ENCODE peak calls at places on chromosomes 13 and 19, in six cellular contexts. R is A549, N is heart left ventricle, S is GM12878, Z is AG04449, G is psoas muscle. U is an unnamed sample.
A peak's percentile ranks its signal among the peaks of the same experiment; 100 is the strongest.

GRCh38 chr19:2540646-2541454 is 64.9 kb downstream of the GADD45B start:
- DNase-seq in R (peak; percentile 87), N (peak; percentile 95), S (no peak), Z (peak; percentile 92), G (peak; percentile 95), U (peak; percentile 92)

GRCh38 chr19:3833578-3834348 is 35.1 kb downstream of the ZFR2 start:
- DNase-seq in R (no peak), N (no peak), S (no peak), Z (no peak), G (no peak), U (no peak)

GRCh38 chr19:36032251-36033104 is at the start of gene CLIP3:
- DNase-seq in R (no peak), N (peak; percentile 74), S (no peak), Z (no peak), G (peak; percentile 80), U (no peak)

GRCh38 chr13:83220241-83220640 is 662.0 kb downstream of the SLITRK1 start:
- DNase-seq in R (no peak), N (no peak), S (no peak), Z (no peak), G (no peak), U (no peak)

GRCh38 chr13:19967619-19968018 is 9.1 kb downstream of the ZMYM2 start:
- DNase-seq in R (no peak), N (no peak), S (no peak), Z (no peak), G (no peak), U (no peak)

GRCh38 chr19:51345076-51345620 is 3.2 kb upstream of the VSIG10L start:
- DNase-seq in R (no peak), N (no peak), S (no peak), Z (no peak), G (peak; percentile 9), U (no peak)

GRCh38 chr13:22336460-22336859 is 665.6 kb downstream of the FGF9 start:
- DNase-seq in R (no peak), N (no peak), S (no peak), Z (no peak), G (no peak), U (no peak)

GRCh38 chr13:24341439-24341838 is 32.1 kb downstream of the C1QTNF9 start:
- DNase-seq in R (no peak), N (no peak), S (no peak), Z (no peak), G (no peak), U (no peak)

GRCh38 chr19:46299695-46300094 is 2.9 kb downstream of the HIF3A start:
- DNase-seq in R (no peak), N (no peak), S (no peak), Z (no peak), G (peak; percentile 8), U (no peak)

GRCh38 chr13:29452773-29453574 is 142.5 kb downstream of the SLC7A1 start:
- DNase-seq in R (no peak), N (no peak), S (no peak), Z (no peak), G (no peak), U (no peak)

GRCh38 chr19:48476176-48476575 is 7.0 kb downstream of the CYTH2 start:
- DNase-seq in R (no peak), N (no peak), S (no peak), Z (no peak), G (no peak), U (no peak)

GRCh38 chr19:32041681-32042292 is 303.6 kb upstream of the ZNF507 start:
- DNase-seq in R (peak; percentile 29), N (peak; percentile 47), S (no peak), Z (no peak), G (no peak), U (no peak)

GRCh38 chr19:50851620-50852019 is 3.1 kb upstream of the KLK3 start:
- DNase-seq in R (no peak), N (no peak), S (no peak), Z (no peak), G (no peak), U (no peak)

GRCh38 chr19:55247621-55248099 is 11.2 kb downstream of the PPP6R1 start:
- DNase-seq in R (peak; percentile 43), N (peak; percentile 57), S (no peak), Z (no peak), G (peak; percentile 52), U (peak; percentile 42)

GRCh38 chr19:17943284-17944221 is 10.7 kb downstream of the CCDC124 start:
- DNase-seq in R (no peak), N (no peak), S (no peak), Z (no peak), G (no peak), U (no peak)

GRCh38 chr13:26965976-26966375 is 205.4 kb upstream of the GPR12 start:
- DNase-seq in R (no peak), N (peak; percentile 83), S (no peak), Z (no peak), G (peak; percentile 69), U (no peak)

GRCh38 chr19:40300668-40301067 is 15.5 kb upstream of the AKT2 start:
- DNase-seq in R (no peak), N (no peak), S (no peak), Z (no peak), G (no peak), U (no peak)

GRCh38 chr13:30341815-30342570 is 34.6 kb upstream of the KATNAL1 start:
- DNase-seq in R (no peak), N (peak; percentile 93), S (no peak), Z (peak; percentile 72), G (peak; percentile 90), U (peak; percentile 37)

GRCh38 chr19:28482221-28482620 is 730.7 kb downstream of the UQCRFS1 start:
- DNase-seq in R (no peak), N (no peak), S (no peak), Z (no peak), G (no peak), U (no peak)

GRCh38 chr13:84362777-84363176 is 480.5 kb upstream of the SLITRK1 start:
- DNase-seq in R (no peak), N (no peak), S (no peak), Z (no peak), G (no peak), U (no peak)

GRCh38 chr13:106100261-106100919 is 435.1 kb downstream of the EFNB2 start:
- DNase-seq in R (peak; percentile 48), N (peak; percentile 40), S (no peak), Z (no peak), G (no peak), U (no peak)

GRCh38 chr19:14843169-14843568 is 5.6 kb downstream of the OR7A10 start:
- DNase-seq in R (no peak), N (no peak), S (no peak), Z (no peak), G (no peak), U (no peak)

GRCh38 chr19:4914736-4915501 is 5.6 kb downstream of the UHRF1 start:
- DNase-seq in R (peak; percentile 77), N (no peak), S (no peak), Z (no peak), G (no peak), U (no peak)

GRCh38 chr13:78192721-78193120 is 274.1 kb upstream of the EDNRB start:
- DNase-seq in R (no peak), N (no peak), S (no peak), Z (peak; percentile 33), G (no peak), U (no peak)

GRCh38 chr13:113589251-113589960 is 4.9 kb downstream of the TFDP1 start:
- DNase-seq in R (no peak), N (peak; percentile 78), S (no peak), Z (no peak), G (peak; percentile 31), U (no peak)

DNA sequence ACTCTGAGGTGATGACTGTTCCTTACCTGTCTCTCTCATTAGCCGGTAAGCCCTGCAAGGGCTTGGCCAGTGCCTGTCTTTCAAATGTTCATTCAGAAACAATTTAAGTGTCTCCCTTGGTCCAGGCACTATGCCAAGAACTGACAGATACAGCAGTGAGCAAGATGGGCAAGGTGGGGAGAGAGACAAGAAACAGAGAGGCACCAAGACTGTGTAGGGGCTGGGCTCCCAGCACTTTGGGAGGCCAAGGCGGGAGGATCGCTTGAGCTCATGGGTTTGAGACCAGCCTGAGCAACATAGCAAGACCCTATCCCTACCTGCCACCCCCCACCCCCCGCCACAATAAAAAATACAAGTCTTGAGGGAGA is 1.3 kb upstream of the CCNE1 start:
- DNase-seq in R (no peak), N (peak; percentile 36), S (no peak), Z (no peak), G (no peak), U (no peak)
- H3K4me3 ChIP-seq in R (peak overlapping the region; percentile 96), N (no peak overlapping the region), S (peak overlapping the region; percentile 99), Z (no peak overlapping the region), G (no peak overlapping the region), U (no peak overlapping the region)

GRCh38 chr13:33372251-33372919 is 86.8 kb upstream of the STARD13 start:
- DNase-seq in R (no peak), N (no peak), S (no peak), Z (no peak), G (no peak), U (no peak)

GRCh38 chr13:33376212-33376611 is 90.7 kb upstream of the STARD13 start:
- DNase-seq in R (no peak), N (no peak), S (no peak), Z (no peak), G (no peak), U (no peak)

GRCh38 chr13:33375421-33375820 is 89.9 kb upstream of the STARD13 start:
- DNase-seq in R (no peak), N (no peak), S (no peak), Z (no peak), G (no peak), U (no peak)

GRCh38 chr13:33377825-33378224 is 92.3 kb upstream of the STARD13 start:
- DNase-seq in R (no peak), N (no peak), S (no peak), Z (no peak), G (no peak), U (no peak)

GRCh38 chr13:33373624-33374023 is 88.1 kb upstream of the STARD13 start:
- DNase-seq in R (no peak), N (no peak), S (no peak), Z (no peak), G (no peak), U (no peak)
- TF ChIP-seq CTCF in R (no peak), N (no peak), S (no peak), Z (no peak), G (no peak), U (no peak)

GRCh38 chr19:44752816-44753618 is 4.5 kb downstream of the BCL3 start:
- DNase-seq in R (peak; percentile 93), N (peak; percentile 97), S (peak; percentile 94), Z (peak; percentile 89), G (peak; percentile 95), U (peak; percentile 92)
- H3K4me3 ChIP-seq in R (peak overlapping the region; percentile 95), N (peak overlapping the region; percentile 44), S (peak overlapping the region; percentile 98), Z (peak overlapping the region; percentile 53), G (peak overlapping the region; percentile 97), U (peak overlapping the region; percentile 16)

DNA sequence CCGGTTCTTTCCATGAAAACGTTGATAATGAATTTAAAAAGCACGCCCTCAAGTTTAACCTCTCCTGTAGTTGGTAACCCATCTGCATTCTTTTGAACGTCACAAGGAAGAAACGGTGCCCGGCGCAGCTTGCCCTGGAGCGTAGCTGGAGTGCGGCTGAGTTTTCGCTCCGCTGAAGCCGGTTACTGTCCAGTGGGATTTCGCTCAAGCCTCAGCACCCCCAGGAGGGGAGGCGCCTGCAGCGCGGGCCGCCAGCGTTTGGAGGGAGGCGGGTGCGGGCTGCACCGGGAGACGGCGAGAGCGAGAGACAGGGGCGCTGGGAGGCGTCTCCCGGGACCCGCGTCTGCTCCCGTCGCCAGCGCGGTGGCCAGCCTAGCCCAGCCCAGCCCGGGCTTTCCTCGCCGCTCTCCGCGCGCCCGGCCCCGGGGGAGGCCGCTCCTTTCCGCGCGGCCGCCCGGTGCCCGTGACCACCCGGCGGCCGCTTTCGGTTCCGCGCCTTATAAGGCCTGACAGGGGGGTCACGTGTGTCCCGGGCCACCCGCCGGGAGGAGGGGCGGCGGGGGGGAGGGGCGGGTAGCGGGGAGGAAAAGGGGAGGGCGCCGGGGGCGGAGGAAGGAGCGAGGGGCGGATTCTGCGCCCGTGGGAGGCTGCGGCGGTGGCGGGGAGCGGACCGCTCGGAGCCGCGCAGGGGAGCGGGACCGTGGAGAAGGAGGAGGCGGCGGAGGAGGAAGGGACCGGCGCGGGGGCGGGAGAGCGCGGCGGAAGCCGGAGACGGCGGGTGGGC is 8.3 kb upstream of the DGKH start:
- DNase-seq in R (peak; percentile 67), N (peak; percentile 93), S (peak; percentile 25), Z (no peak), G (peak; percentile 96), U (no peak)
- TF ChIP-seq CTCF in R (no peak), N (peak; percentile 9), S (no peak), Z (peak; percentile 1), G (no peak), U (no peak)

U was measured in kidney epithelial cell.